ENCODE peak calls at places on chromosomes 6 and 20, in five cellular contexts. F is tibial artery, H is brain microvascular endothelial cell, Q is OCI-LY7, B is tibial nerve. I is an unnamed sample.

GRCh38 chr20:51930775-51931174 is 128.5 kb upstream of the SALL4 start:
- DNase-seq in H (peak), F (no peak), Q (no peak), B (no peak), I (no peak)

GRCh38 chr20:32539063-32539816 is 45.9 kb downstream of the NOL4L start:
- DNase-seq in H (no peak), Q (no peak), F (no peak), B (no peak), I (no peak)

GRCh38 chr6:47134476-47135189 is 92.5 kb upstream of the ADGRF1 start:
- DNase-seq in Q (no peak), F (no peak), H (peak), B (no peak), I (no peak)

GRCh38 chr6:157162756-157163433 is 160.4 kb downstream of the TMEM242 start:
- DNase-seq in Q (no peak), B (no peak), H (no peak), F (no peak), I (no peak)

GRCh38 chr6:11729083-11729482 is 49.5 kb downstream of the ADTRP start:
- DNase-seq in F (no peak), Q (no peak), H (no peak), B (no peak), I (no peak)

GRCh38 chr6:159067334-159067733 is 22.5 kb upstream of the TAGAP start:
- DNase-seq in B (no peak), H (no peak), Q (no peak), F (no peak), I (no peak)

GRCh38 chr6:128350416-128351254 is 169.8 kb downstream of the PTPRK start:
- DNase-seq in B (no peak), Q (no peak), H (peak), F (no peak), I (no peak)

GRCh38 chr6:167444602-167445346 is 119.9 kb downstream of the TTLL2 start:
- DNase-seq in B (no peak), Q (no peak), H (no peak), F (no peak), I (no peak)

GRCh38 chr6:111718990-111719389 is 113.3 kb upstream of the TRAF3IP2 start:
- DNase-seq in B (no peak), Q (no peak), F (no peak), H (no peak), I (no peak)

GRCh38 chr6:30394139-30394538 is 49.2 kb downstream of the RPP21 start:
- DNase-seq in H (no peak), Q (no peak), B (no peak), F (no peak), I (no peak)

GRCh38 chr6:149054559-149055194 is 262.8 kb upstream of the TAB2 start:
- DNase-seq in Q (no peak), B (no peak), F (no peak), H (no peak), I (no peak)

GRCh38 chr6:10555625-10556309 is 34.6 kb downstream of the GCNT2 start:
- DNase-seq in F (peak), Q (no peak), B (peak), H (peak), I (peak)

GRCh38 chr6:147283460-147283859 is 79.2 kb downstream of the STXBP5 start:
- DNase-seq in F (no peak), B (no peak), Q (no peak), H (no peak), I (no peak)

GRCh38 chr6:119119989-119120388 is 41.5 kb upstream of the FAM184A start:
- DNase-seq in B (no peak), H (peak), Q (no peak), F (peak), I (no peak)

GRCh38 chr20:30506100-30506499 is 751.4 kb upstream of the DEFB115 start:
- DNase-seq in H (no peak), Q (no peak), F (no peak), B (no peak), I (no peak)

GRCh38 chr6:75813476-75814250 is 64.6 kb downstream of the MYO6 start:
- DNase-seq in F (no peak), H (no peak), Q (no peak), B (no peak), I (no peak)

GRCh38 chr20:24964518-24964838 is 15.4 kb downstream of the CST7 start:
- DNase-seq in F (no peak), B (no peak), Q (no peak), H (no peak), I (no peak)

GRCh38 chr20:58684291-58684690 is 8.3 kb upstream of the NPEPL1 start:
- DNase-seq in B (no peak), H (no peak), Q (no peak), F (no peak), I (no peak)

GRCh38 chr6:110090876-110091275 is 88.6 kb downstream of the WASF1 start:
- DNase-seq in H (no peak), B (no peak), Q (no peak), F (no peak), I (no peak)

GRCh38 chr6:106324726-106325335 is 729 bp downstream of the ATG5 start:
- DNase-seq in H (no peak), F (no peak), Q (peak), B (no peak), I (no peak)

GRCh38 chr20:3808141-3808479 is 12.0 kb downstream of the CDC25B start:
- DNase-seq in Q (no peak), F (peak), H (no peak), B (peak), I (peak)

GRCh38 chr6:168274046-168274952 is 45.3 kb downstream of the DACT2 start:
- DNase-seq in Q (no peak), B (no peak), H (no peak), F (no peak), I (no peak)

GRCh38 chr20:54698373-54698772 is 223.0 kb downstream of the DOK5 start:
- DNase-seq in B (no peak), H (no peak), F (no peak), Q (no peak), I (no peak)

GRCh38 chr20:57195023-57195758 is 71.2 kb downstream of the BMP7 start:
- DNase-seq in Q (no peak), B (no peak), H (peak), F (no peak), I (no peak)

GRCh38 chr6:79427721-79428120 is 109.5 kb downstream of the LCA5 start:
- DNase-seq in B (no peak), Q (no peak), F (no peak), H (peak), I (no peak)

GRCh38 chr20:4132956-4133355 is 117.6 kb upstream of the RNF24 start:
- DNase-seq in F (no peak), H (no peak), B (no peak), Q (no peak), I (no peak)

GRCh38 chr6:89828988-89829590 is 591 bp upstream of the CASP8AP2 start:
- DNase-seq in Q (peak), F (no peak), H (no peak), B (no peak), I (no peak)

GRCh38 chr6:83138758-83139157 is 54.3 kb downstream of the PGM3 start:
- DNase-seq in Q (no peak), H (no peak), B (no peak), F (no peak), I (no peak)

GRCh38 chr6:30207619-30208295 is 5.4 kb downstream of the TRIM26 start:
- DNase-seq in Q (no peak), B (peak), F (no peak), H (no peak), I (no peak)

DNA sequence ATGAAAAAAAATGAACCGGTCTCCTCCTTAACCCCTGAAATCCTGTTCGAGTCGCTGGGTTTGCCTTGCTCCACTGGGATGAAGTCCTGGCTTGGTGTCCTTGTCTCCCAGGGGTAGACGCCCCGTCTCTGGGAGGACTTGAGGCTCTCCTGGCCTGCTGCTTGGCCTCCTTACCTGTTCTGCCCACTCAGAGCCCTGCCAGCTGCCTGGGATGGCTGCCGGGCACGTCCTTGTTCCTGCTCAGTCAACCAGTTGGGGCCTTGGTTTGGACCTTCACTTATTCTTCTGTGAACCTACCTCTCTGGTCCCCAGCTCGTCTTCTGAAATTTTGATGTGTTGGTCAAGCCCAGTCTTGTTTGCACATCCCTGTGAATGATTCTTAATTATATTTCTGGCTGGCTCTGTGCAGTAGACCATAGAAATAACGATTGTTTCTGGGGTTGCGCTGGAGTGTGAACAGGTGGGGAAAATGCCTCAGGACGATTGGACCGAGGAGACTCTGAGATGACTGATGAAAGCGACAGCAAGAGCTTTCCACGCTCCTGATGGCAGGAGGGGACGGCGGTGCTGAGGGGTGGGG is 126.5 kb upstream of the ESR1 start:
- DNase-seq in B (no peak), H (no peak), Q (no peak), F (no peak), I (no peak)
- TF ChIP-seq CTCF in B (no peak), H (no peak), Q (no peak), F (no peak), I (no peak)

GRCh38 chr6:15389079-15389758 is 143.3 kb downstream of the JARID2 start:
- DNase-seq in Q (no peak), F (no peak), B (no peak), H (no peak), I (no peak)
- H3K4me3 ChIP-seq in Q (no peak), F (no peak), B (no peak), H (no peak), I (peak)

GRCh38 chr20:36285746-36286447 is 20.2 kb upstream of the DLGAP4 start:
- DNase-seq in H (no peak), F (no peak), Q (no peak), B (no peak), I (no peak)
- TF ChIP-seq CTCF in H (no peak), F (no peak), Q (no peak), B (no peak), I (no peak)

GRCh38 chr6:161255518-161255917 is 18.3 kb downstream of the AGPAT4 start:
- DNase-seq in F (no peak), Q (no peak), B (no peak), H (no peak), I (no peak)

GRCh38 chr6:161254754-161255253 is 19.1 kb downstream of the AGPAT4 start:
- DNase-seq in F (no peak), Q (no peak), H (no peak), B (no peak), I (no peak)

GRCh38 chr6:161256390-161256789 is 17.5 kb downstream of the AGPAT4 start:
- DNase-seq in B (no peak), Q (no peak), F (no peak), H (no peak), I (no peak)

GRCh38 chr6:161259302-161259701 is 14.6 kb downstream of the AGPAT4 start:
- DNase-seq in Q (no peak), B (no peak), H (no peak), F (no peak), I (no peak)

GRCh38 chr6:161257778-161258457 is 15.9 kb downstream of the AGPAT4 start:
- DNase-seq in H (peak), F (peak), B (peak), Q (no peak), I (peak)
- H3K4me3 ChIP-seq in H (no peak), F (no peak), B (no peak), Q (no peak), I (peak)

GRCh38 chr6:17878734-17879133 is 108.7 kb downstream of the KIF13A start:
- DNase-seq in Q (no peak), F (no peak), B (no peak), H (no peak), I (no peak)
- TF ChIP-seq CTCF in Q (no peak), F (no peak), B (no peak), H (no peak), I (no peak)

DNA sequence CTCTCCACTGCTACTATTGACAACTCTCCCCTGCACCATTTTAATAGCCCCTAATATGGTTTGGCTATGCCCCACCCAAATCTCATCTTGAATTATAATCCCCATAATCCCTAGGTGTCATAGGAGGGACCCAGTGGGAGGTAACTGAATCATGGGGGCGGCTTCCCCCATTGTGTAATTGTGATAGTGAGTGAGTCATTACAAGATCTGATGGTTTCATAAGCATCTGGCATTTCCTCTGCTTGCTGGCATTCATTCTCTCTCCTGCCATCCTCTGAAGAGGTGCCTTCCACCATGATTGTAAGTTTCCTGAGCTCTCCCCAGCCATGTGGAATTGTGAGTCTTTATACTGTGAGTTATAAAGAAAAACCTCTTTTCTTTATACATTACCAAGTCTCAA is 74.1 kb upstream of the TCF21 start:
- DNase-seq in Q (no peak), H (peak), B (peak), F (peak), I (no peak)
- H3K4me3 ChIP-seq in Q (no peak), H (no peak), B (no peak), F (no peak), I (no peak)

DNA sequence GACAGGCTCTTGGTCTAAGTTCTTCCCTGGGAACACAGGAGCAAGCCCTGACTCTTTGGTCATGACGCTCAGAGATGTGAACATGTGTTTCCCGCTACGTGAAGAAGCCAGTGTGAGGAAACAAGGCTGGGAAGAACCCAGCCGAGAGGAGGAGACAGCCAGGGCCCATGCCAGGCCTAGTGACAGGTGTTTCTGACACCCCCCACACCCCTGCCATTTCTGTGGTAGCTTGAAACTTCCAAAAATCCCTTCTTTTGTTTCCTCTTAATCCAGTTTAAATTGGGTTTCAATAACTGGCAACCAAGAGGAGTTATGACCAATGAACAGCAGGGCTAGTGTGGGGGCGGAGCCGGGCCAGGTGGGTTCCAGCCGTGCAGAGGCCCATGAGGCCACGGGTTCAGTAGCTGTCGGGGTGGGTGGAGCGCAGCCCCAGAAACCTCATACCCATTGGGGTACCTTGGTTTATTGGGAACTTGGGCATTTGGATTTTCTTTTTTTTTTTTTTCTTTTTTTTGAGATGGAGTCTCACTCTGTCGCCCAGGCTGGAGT is 33.5 kb downstream of the WRNIP1 start:
- DNase-seq in H (no peak), Q (no peak), B (no peak), F (no peak), I (no peak)
- TF ChIP-seq CTCF in H (no peak), Q (no peak), B (no peak), F (no peak), I (no peak)

GRCh38 chr6:32664827-32665362 is 1.6 kb downstream of the HLA-DQB1 start:
- DNase-seq in F (no peak), B (no peak), Q (no peak), H (no peak), I (no peak)
- H3K4me3 ChIP-seq in F (no peak), B (no peak), Q (no peak), H (no peak), I (no peak)

DNA sequence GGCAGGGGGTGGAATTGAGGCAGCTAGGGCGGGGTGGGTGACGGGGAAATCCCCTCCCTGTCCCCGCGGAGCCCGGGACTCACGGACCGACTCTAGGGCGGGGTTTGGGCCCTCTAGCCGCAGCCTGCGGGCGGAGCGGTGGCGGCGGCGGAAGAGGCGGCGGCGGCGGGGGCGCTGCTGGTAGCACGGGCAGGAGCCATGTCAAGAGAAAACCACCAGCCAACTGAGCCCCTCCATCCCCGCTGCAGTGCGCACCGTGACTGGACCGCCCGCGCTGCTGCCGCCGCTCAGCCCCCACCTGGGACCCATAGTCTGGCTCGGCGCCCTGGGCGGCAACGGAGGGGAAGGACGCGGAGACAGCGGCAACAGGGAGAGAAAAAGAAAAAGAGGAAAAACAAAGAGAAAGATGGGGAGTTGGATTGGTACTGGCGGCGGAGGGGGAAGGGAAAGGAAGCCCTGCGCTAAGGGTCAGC is 1.2 kb upstream of the C6orf62 start:
- DNase-seq in B (peak), Q (peak), F (peak), H (peak), I (no peak)
- TF ChIP-seq CTCF in B (no peak), Q (no peak), F (no peak), H (no peak), I (no peak)

DNA sequence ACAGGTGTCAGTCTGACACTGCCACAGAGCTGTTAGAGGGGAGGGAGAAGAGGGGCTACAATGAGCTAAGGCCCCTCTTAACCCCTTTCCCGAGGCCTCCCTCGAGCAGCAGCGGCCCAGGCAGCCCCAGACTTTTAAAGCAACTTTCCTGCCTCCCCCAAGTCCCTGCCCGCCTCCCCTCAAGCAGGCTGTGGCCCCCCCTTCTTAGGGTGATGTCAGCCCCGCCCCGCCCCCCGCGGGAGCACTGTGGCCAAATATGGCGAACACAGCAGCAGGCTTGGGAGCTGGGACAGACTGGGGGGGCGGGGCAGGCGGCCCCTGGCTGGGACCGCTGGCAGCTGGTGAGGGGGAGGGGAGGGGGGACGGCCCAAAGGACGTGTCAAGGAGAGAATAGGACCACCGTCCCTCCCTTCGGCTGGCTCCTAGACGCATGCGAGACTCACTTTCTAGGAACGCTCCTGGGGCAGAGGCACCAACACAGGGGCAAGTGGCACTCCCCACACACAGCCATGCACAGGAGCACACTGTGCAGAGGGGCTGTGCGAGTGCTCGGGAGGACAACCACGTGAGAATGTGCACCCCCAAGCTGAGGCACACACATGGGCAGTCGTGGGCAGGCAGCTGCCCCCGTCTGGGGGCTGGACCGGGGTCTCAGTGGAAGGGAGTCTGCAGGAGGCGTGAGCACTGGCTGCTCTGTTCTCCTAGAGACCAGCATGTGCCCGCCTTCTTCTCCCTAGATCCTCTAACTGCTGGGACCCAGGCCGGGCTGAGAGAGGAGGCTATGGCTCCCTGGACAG is 6.7 kb downstream of the TEAD3 start:
- DNase-seq in B (peak), Q (no peak), H (no peak), F (peak), I (peak)
- H3K4me3 ChIP-seq in B (no peak), Q (no peak), H (peak), F (peak), I (peak)

I was measured in thoracic aorta.